ENCODE peak calls at places on chromosomes 4 and X, in seven cellular contexts. S is tibial artery, Q is PC-3, D is glutamatergic neuron, F is Calu3, V is HFF-Myc, T is WTC11. A is an unnamed sample.

GRCh38 chrX:54708404-54708803 is 89.7 kb downstream of the ITIH6 start:
- DNase-seq in Q (no peak), D (no peak), V (no peak), F (no peak), T (no peak), S (no peak), A (no peak)

GRCh38 chrX:136031626-136032025 is 46.4 kb downstream of the SLC9A6 start:
- DNase-seq in V (no peak), Q (no peak), D (no peak), T (no peak), S (no peak), F (no peak), A (no peak)

GRCh38 chr4:101348367-101348827 is 1.1 kb upstream of the PPP3CA start:
- DNase-seq in D (no peak), T (peak; percentile 27), Q (peak; percentile 31), F (no peak), V (no peak), S (peak; percentile 48), A (no peak)

GRCh38 chr4:65623509-65623908 is 46.8 kb downstream of the EPHA5 start:
- DNase-seq in S (no peak), Q (peak; percentile 83), D (no peak), T (no peak), V (no peak), F (no peak), A (no peak)

GRCh38 chrX:140274761-140275525 is 229.9 kb downstream of the SOX3 start:
- DNase-seq in F (no peak), V (no peak), Q (peak; percentile 63), D (no peak), T (no peak), S (no peak), A (no peak)

GRCh38 chrX:400258-400657 is 13.6 kb upstream of the PPP2R3B start:
- DNase-seq in F (no peak), T (no peak), D (no peak), V (no peak), Q (no peak), S (no peak), A (no peak)

GRCh38 chr4:81504685-81505598 is 33.2 kb upstream of the RASGEF1B start:
- DNase-seq in T (no peak), V (no peak), F (no peak), Q (no peak), S (peak; percentile 84), D (no peak), A (no peak)

GRCh38 chr4:15398001-15398400 is 29.8 kb upstream of the C1QTNF7 start:
- DNase-seq in Q (no peak), D (no peak), F (no peak), V (no peak), T (no peak), S (no peak), A (no peak)

GRCh38 chr4:42397256-42397634 is at the start of gene SHISA3:
- DNase-seq in S (peak; percentile 33), D (peak; percentile 49), V (no peak), T (peak; percentile 58), F (peak; percentile 2), Q (peak; percentile 53), A (peak; percentile 48)

DNA sequence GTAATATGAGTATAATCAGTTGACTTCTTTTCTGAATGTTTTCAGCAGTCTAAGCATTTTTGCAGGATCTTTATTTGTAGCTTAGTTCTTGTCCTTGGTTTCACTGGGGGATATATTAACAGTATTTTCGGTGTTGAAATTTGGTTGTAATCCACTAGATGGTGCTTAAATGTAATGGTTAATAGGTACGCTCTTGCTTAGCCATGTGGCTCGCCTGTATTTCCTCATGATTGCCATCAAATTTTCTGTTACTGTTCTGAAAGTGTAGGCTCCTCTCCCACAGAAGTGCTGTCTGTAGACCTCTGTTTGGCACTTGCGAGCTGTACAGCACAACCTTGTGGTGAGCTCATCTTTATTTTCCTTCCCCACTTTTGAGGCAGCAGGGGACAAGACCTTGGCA is 3.9 kb upstream of the FAAH2 start:
- DNase-seq in Q (peak; percentile 52), T (no peak), F (no peak), V (no peak), D (no peak), S (no peak), A (no peak)
- TF ChIP-seq CTCF in Q (peak; percentile 51), T (no peak), F (no peak), V (no peak), D (no peak), S (no peak), A (no peak)

DNA sequence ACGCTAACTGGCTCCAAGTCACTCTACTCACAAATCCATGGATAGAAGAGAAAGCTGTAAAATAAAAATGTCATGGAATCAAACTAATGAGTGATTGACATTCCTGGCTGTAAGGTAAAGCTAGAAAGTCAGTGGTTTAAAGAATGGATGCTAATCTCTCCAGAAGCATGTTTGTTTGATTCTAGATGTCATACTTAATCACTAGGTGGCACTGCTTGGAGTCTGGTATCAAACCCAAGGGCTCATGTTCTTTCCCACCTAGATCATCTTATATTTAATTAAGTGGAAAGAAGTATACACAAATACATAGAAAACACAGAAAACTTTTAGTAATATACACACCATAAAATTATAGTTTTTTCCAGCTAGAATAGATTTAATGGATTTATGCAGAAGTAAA is 2666.6 kb downstream of the PCDH7 start:
- DNase-seq in T (no peak), F (no peak), D (no peak), V (no peak), S (no peak), Q (peak; percentile 19), A (no peak)
- TF ChIP-seq CTCF in T (no peak), F (no peak), D (peak; percentile 14), V (no peak), S (no peak), Q (peak; percentile 57), A (peak; percentile 31)

GRCh38 chr4:4245172-4245571 is 2.9 kb downstream of the TMEM128 start:
- DNase-seq in S (no peak), V (no peak), Q (no peak), D (no peak), F (no peak), T (no peak), A (no peak)

GRCh38 chr4:4247711-4248035 is 350 bp downstream of the TMEM128 start:
- DNase-seq in Q (peak; percentile 7), F (no peak), V (no peak), T (no peak), S (no peak), D (no peak), A (no peak)

GRCh38 chr4:4249876-4250275 is 1.9 kb upstream of the TMEM128 start:
- DNase-seq in F (no peak), D (no peak), Q (no peak), T (no peak), V (no peak), S (no peak), A (no peak)

GRCh38 chr4:4248036-4248884 is at the start of gene TMEM128:
- DNase-seq in D (peak; percentile 94), V (peak; percentile 81), Q (peak; percentile 88), T (peak; percentile 93), S (peak; percentile 90), F (peak; percentile 83), A (peak; percentile 87)

DNA sequence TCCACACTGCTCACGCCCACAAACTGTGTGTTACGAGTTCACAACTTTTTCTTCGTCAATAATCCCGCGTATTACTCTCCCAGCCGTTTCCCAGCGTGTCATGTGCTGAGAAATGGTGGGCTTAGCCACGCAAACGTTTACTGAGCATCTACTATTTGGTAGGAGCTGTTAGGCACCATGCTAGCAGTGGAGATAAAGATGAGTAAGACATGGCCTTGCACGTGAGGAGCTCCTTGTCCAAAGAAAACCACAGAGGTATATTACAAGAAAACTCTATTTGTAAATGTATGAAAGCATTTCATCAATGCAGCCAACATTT is 821 bp upstream of the TMEM128 start:
- DNase-seq in S (no peak), Q (no peak), D (no peak), V (no peak), T (no peak), F (no peak), A (no peak)
- TF ChIP-seq CTCF in S (no peak), Q (no peak), D (no peak), V (no peak), T (no peak), F (no peak), A (no peak)

GRCh38 chr4:127364911-127365310 is 267.8 kb upstream of the INTU start:
- DNase-seq in Q (no peak), D (no peak), V (no peak), S (no peak), F (no peak), T (no peak), A (no peak)

GRCh38 chr4:127370495-127371069 is 262.2 kb upstream of the INTU start:
- DNase-seq in V (no peak), Q (no peak), F (peak; percentile 34), D (no peak), T (no peak), S (peak; percentile 24), A (no peak)
- TF ChIP-seq CTCF in V (no peak), Q (no peak), F (no peak), D (no peak), T (no peak), S (no peak), A (no peak)

DNA sequence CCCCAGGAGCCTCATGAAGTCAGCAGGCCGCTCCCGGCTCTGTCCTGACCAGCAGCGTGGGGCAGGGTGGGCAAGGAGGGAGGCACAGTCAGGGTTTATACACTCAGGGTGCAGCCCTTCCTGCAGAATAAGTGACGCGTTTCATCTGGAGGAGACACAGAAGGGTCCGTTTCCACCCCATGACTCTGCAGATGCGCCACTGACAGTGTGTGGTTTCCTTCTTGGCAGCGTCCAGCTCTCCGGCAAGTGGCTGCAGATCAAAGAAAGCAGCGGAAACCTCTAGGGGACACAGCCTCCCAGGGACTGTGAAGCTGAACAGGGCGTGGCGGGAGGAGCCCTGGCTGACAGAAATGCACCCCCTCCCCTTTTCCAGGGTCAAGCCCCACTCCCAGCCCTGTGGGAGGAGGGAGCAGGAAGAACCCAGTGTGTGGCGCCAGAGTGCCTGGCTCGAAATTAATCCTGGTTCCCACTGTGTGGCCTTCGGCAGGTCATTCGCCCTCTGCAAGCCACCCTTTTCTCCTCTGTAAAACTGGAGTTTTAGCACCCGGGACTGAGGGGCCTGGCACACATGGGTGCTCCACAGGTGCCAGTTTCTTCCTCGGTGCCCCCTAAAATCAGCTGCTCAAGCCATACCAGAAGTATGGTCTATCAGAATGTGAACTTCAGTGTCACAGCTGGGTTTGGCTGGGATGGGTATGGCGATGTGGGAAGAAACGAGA is 17.3 kb upstream of the TBC1D14 start:
- DNase-seq in S (peak; percentile 43), D (peak; percentile 32), T (peak; percentile 45), Q (peak; percentile 39), F (no peak), V (no peak), A (no peak)
- TF ChIP-seq CTCF in S (no peak), D (no peak), T (no peak), Q (peak; percentile 24), F (no peak), V (no peak), A (peak; percentile 12)

GRCh38 chr4:118752551-118752950 is 67.4 kb downstream of the METTL14 start:
- DNase-seq in D (no peak), S (no peak), Q (no peak), T (no peak), V (no peak), F (no peak), A (no peak)

GRCh38 chr4:118753096-118753495 is 67.9 kb downstream of the METTL14 start:
- DNase-seq in F (no peak), Q (no peak), D (no peak), S (no peak), T (no peak), V (no peak), A (no peak)

GRCh38 chr4:118751634-118752293 is 66.6 kb downstream of the METTL14 start:
- DNase-seq in D (no peak), F (no peak), Q (no peak), S (no peak), V (no peak), T (no peak), A (no peak)

GRCh38 chr4:118754890-118755289 is 69.7 kb downstream of the METTL14 start:
- DNase-seq in D (no peak), T (no peak), S (no peak), F (no peak), Q (no peak), V (no peak), A (no peak)

GRCh38 chr4:118753685-118754084 is 68.5 kb downstream of the METTL14 start:
- DNase-seq in Q (no peak), S (no peak), F (no peak), V (no peak), D (no peak), T (no peak), A (no peak)
- TF ChIP-seq CTCF in Q (no peak), S (no peak), F (no peak), V (no peak), D (no peak), T (no peak), A (no peak)

A was measured in D721Med.